ENCODE peak calls at places on chromosomes 13 and 19, in five cellular contexts. F, J, O, E and A are unnamed samples.

GRCh38 chr19:50371914-50372475 is 4.3 kb upstream of the NR1H2 start:
- DNase-seq in F (no peak), J (no peak), O (no peak), E (no peak), A (no peak)

GRCh38 chr19:16025108-16026101 is 50.9 kb upstream of the TPM4 start:
- DNase-seq in F (no peak), J (no peak), O (peak), E (no peak), A (peak)

GRCh38 chr13:114152285-114152645 is 19.8 kb upstream of the RASA3 start:
- DNase-seq in F (no peak), J (no peak), O (no peak), E (no peak), A (no peak)

GRCh38 chr13:35780613-35781012 is 304.1 kb upstream of the MAB21L1 start:
- DNase-seq in F (no peak), J (no peak), O (no peak), E (no peak), A (no peak)

GRCh38 chr13:99902657-99903056 is 68.9 kb downstream of the ZIC5 start:
- DNase-seq in F (no peak), J (no peak), O (no peak), E (no peak), A (no peak)

GRCh38 chr13:85650613-85651012 is 148.6 kb downstream of the SLITRK6 start:
- DNase-seq in F (no peak), J (no peak), O (no peak), E (no peak), A (no peak)

GRCh38 chr19:18967358-18968146 is 26.5 kb upstream of the HOMER3 start:
- DNase-seq in F (peak), J (no peak), O (peak), E (peak), A (no peak)

GRCh38 chr13:113117335-113117872 is 5.2 kb upstream of the F10 start:
- DNase-seq in F (no peak), J (no peak), O (peak), E (no peak), A (peak)

GRCh38 chr13:89401209-89401810 is 1730.1 kb downstream of the SLITRK5 start:
- DNase-seq in F (no peak), J (no peak), O (no peak), E (no peak), A (no peak)

GRCh38 chr13:46388308-46388707 is 1.3 kb upstream of the RUBCNL start:
- DNase-seq in F (no peak), J (no peak), O (no peak), E (no peak), A (no peak)

GRCh38 chr13:46386996-46387851 is at the start of gene RUBCNL:
- DNase-seq in F (peak), J (peak), O (peak), E (no peak), A (peak)

GRCh38 chr13:46389457-46389856 is 2.4 kb upstream of the RUBCNL start:
- DNase-seq in F (no peak), J (no peak), O (no peak), E (no peak), A (no peak)

GRCh38 chr13:46388846-46389245 is 1.8 kb upstream of the RUBCNL start:
- DNase-seq in F (no peak), J (no peak), O (no peak), E (no peak), A (no peak)

DNA sequence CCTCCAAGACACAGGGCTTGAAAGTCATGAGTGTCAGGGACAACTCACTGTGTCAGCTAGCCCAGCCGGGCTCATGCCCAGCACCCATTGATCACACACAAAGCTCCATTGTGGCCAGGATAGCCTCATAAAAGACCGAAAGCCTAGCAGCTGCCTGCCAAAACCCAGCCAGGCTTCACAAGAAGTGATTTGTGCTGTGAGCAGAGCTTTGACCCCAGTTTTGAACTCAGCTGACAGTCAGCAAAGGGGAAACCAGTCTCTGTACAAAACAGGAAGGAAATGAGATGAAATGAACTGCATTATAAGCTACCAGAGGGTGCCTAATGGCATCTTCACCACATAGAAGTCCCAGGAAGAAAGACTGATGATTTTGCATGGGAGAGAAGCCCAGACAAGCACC is 2.9 kb upstream of the RUBCNL start:
- DNase-seq in F (no peak), J (peak), O (no peak), E (no peak), A (peak)
- H3K27ac ChIP-seq in F (no peak), J (no peak), O (no peak), E (no peak), A (peak)

GRCh38 chr19:12918253-12918652 is 840 bp downstream of the SYCE2 start:
- DNase-seq in F (no peak), J (no peak), O (no peak), E (no peak), A (no peak)

GRCh38 chr19:12913871-12914690 is 5.0 kb downstream of the SYCE2 start:
- DNase-seq in F (no peak), J (peak), O (no peak), E (no peak), A (peak)

GRCh38 chr19:12907166-12907565 is 11.9 kb downstream of the SYCE2 start:
- DNase-seq in F (no peak), J (no peak), O (no peak), E (no peak), A (no peak)

GRCh38 chr19:12913011-12913561 is 6.0 kb downstream of the SYCE2 start:
- DNase-seq in F (peak), J (no peak), O (peak), E (peak), A (peak)
- H3K27ac ChIP-seq in F (peak), J (no peak), O (peak), E (peak), A (peak)

GRCh38 chr19:45100797-45101196 is 7.8 kb downstream of the PPP1R37 start:
- DNase-seq in F (no peak), J (no peak), O (no peak), E (no peak), A (no peak)

GRCh38 chr19:45103625-45104319 is 10.8 kb downstream of the PPP1R37 start:
- DNase-seq in F (no peak), J (no peak), O (no peak), E (no peak), A (no peak)

GRCh38 chr19:45103200-45103624 is 10.2 kb downstream of the PPP1R37 start:
- DNase-seq in F (no peak), J (peak), O (no peak), E (no peak), A (peak)

GRCh38 chr19:45101796-45102195 is 8.8 kb downstream of the PPP1R37 start:
- DNase-seq in F (no peak), J (no peak), O (no peak), E (no peak), A (no peak)

GRCh38 chr19:45102481-45102880 is 9.5 kb downstream of the PPP1R37 start:
- DNase-seq in F (no peak), J (no peak), O (no peak), E (no peak), A (no peak)
- H3K27ac ChIP-seq in F (no peak), J (peak), O (no peak), E (peak), A (no peak)

GRCh38 chr13:93227906-93228801 is 1.5 kb downstream of the GPC6 start:
- DNase-seq in F (peak), J (no peak), O (peak), E (peak), A (peak)

GRCh38 chr13:93226065-93226622 is 463 bp upstream of the GPC6 start:
- DNase-seq in F (no peak), J (no peak), O (no peak), E (no peak), A (no peak)

GRCh38 chr13:93225610-93226009 is 997 bp upstream of the GPC6 start:
- DNase-seq in F (no peak), J (no peak), O (no peak), E (no peak), A (no peak)

GRCh38 chr13:93227280-93227905 is 786 bp downstream of the GPC6 start:
- DNase-seq in F (peak), J (no peak), O (peak), E (no peak), A (no peak)

DNA sequence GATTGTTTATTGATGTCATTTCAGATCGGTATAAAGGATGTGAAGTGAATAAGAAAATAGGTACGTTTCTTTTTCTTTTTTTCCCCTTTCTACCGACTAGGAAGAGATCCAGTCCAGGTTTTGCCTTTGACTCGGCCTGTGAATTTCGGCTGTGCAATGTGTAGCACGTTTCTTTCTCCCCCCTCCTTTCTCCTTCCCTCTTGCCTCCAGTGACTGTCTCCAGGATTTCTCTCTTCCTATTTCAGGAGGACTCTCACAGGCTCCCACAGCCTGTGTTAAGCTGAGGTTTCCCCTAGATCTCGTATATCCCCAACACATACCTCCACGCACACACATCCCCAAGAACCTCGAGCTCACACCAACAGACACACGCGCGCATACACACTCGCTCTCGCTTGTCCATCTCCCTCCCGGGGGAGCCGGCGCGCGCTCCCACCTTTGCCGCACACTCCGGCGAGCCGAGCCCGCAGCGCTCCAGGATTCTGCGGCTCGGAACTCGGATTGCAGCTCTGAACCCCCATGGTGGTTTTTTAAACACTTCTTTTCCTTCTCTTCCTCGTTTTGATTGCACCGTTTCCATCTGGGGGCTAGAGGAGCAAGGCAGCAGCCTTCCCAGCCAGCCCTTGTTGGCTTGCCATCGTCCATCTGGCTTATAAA is at the start of gene GPC6:
- DNase-seq in F (peak), J (no peak), O (peak), E (no peak), A (peak)
- H3K27ac ChIP-seq in F (peak), J (no peak), O (peak), E (peak), A (no peak)

GRCh38 chr19:17797397-17798201 is 2.7 kb downstream of the B3GNT3 start:
- DNase-seq in F (no peak), J (no peak), O (no peak), E (no peak), A (no peak)
- H3K27ac ChIP-seq in F (no peak), J (no peak), O (no peak), E (no peak), A (no peak)

DNA sequence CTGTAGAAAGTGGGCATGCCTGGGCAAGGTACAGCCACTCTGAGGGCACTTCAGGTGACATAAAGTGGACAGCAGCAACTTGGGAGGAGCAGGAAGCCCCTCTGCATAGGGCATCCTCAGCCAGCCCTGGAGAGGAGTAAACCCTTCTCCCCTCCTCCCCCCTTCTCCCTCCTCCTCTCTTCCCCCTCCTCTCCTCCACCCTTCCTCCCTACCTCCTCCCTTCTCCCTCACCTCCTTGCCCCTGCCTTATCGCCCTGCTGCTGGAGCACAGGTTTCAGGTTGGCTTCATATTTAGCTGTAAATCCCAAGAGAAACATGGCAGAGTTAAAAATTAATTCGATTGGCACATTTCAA is 30.5 kb upstream of the ATP12A start:
- DNase-seq in F (no peak), J (no peak), O (no peak), E (no peak), A (no peak)
- H3K27ac ChIP-seq in F (no peak), J (no peak), O (no peak), E (no peak), A (no peak)

GRCh38 chr19:44658069-44658727 is 13.1 kb upstream of the CEACAM19 start:
- DNase-seq in F (no peak), J (no peak), O (no peak), E (no peak), A (no peak)

GRCh38 chr19:44662686-44663085 is 8.6 kb upstream of the CEACAM19 start:
- DNase-seq in F (no peak), J (no peak), O (no peak), E (no peak), A (no peak)

GRCh38 chr19:44661904-44662303 is 9.4 kb upstream of the CEACAM19 start:
- DNase-seq in F (no peak), J (no peak), O (no peak), E (no peak), A (no peak)

GRCh38 chr19:44661205-44661604 is 10.1 kb upstream of the CEACAM19 start:
- DNase-seq in F (no peak), J (no peak), O (no peak), E (no peak), A (no peak)

DNA sequence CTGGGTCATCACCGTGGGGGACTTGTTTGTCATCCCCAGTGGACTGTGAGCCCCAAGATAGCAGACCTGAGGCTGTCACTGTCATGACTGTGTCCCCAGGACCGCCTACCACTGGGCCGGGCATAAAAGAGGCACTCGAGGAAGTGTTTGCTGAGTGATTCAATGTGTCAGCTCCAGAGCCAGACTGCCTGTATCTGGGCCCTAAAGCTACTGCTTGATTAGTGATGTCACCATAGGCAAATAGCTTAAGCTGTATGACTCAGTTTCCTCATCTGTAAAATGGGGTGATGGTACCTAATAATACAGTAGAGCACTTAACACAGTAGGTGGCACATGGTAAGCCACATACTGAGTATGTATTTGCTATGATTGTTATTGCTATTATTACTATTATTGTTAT is 11.2 kb upstream of the CEACAM19 start:
- DNase-seq in F (no peak), J (no peak), O (no peak), E (no peak), A (no peak)
- H3K27ac ChIP-seq in F (no peak), J (no peak), O (no peak), E (no peak), A (peak)

GRCh38 chr19:55209430-55210119 is at the start of gene PTPRH:
- DNase-seq in F (no peak), J (no peak), O (no peak), E (no peak), A (no peak)
- H3K27ac ChIP-seq in F (no peak), J (no peak), O (no peak), E (no peak), A (no peak)